ENCODE peak calls at places on chromosomes 6 and 20, in four cellular contexts. W is effector memory CD4-positive, alpha-beta T cell; N is uterus; V is GM20000. D is an unnamed sample.

GRCh38 chr6:118770112-118770788 is 118.9 kb upstream of the CEP85L start:
- DNase-seq in W (no peak), N (no peak), V (no peak), D (no peak)

GRCh38 chr6:53984163-53984562 is 127.1 kb upstream of the MLIP start:
- DNase-seq in W (no peak), N (no peak), V (no peak), D (no peak)

GRCh38 chr20:1935696-1936366 is 40.6 kb downstream of the SIRPA start:
- DNase-seq in W (no peak), N (no peak), V (no peak), D (no peak)

GRCh38 chr6:35775031-35775430 is 1.4 kb upstream of the CLPSL2 start:
- DNase-seq in W (no peak), N (no peak), V (no peak), D (no peak)

GRCh38 chr6:34982424-34982852 is 93.4 kb downstream of the ANKS1A start:
- DNase-seq in W (no peak), N (no peak), V (peak), D (no peak)

GRCh38 chr20:51456511-51457280 is 85.8 kb downstream of the NFATC2 start:
- DNase-seq in W (no peak), N (peak), V (no peak), D (no peak)

GRCh38 chr6:16067568-16067967 is 61.3 kb upstream of the MYLIP start:
- DNase-seq in W (no peak), N (no peak), V (no peak), D (no peak)

GRCh38 chr6:20879121-20879520 is 344.9 kb downstream of the CDKAL1 start:
- DNase-seq in W (no peak), N (no peak), V (no peak), D (no peak)

GRCh38 chr20:57593134-57593886 is 26.9 kb downstream of the ZBP1 start:
- DNase-seq in W (no peak), N (no peak), V (no peak), D (no peak)

GRCh38 chr6:144013486-144013909 is 5.4 kb upstream of the PLAGL1 start:
- DNase-seq in W (peak), N (peak), V (peak), D (peak)

D was measured in type B pancreatic cell.